ENCODE peak calls at places on chromosome 19, in seven cellular contexts. S, F, K, C, Z, M and G are unnamed samples.

GRCh38 chr19:16330368-16330801 is 5.8 kb downstream of the KLF2 start:
- DNase-seq in S (no peak), F (no peak), K (peak; percentile 27), C (no peak), Z (peak; percentile 83), M (peak; percentile 90), G (peak; percentile 90)

GRCh38 chr19:35869327-35870123 is 1.2 kb downstream of the APLP1 start:
- DNase-seq in S (peak; percentile 97), F (peak; percentile 82), K (peak; percentile 96), C (peak; percentile 97), Z (peak; percentile 95), M (peak; percentile 77), G (peak; percentile 61)

GRCh38 chr19:33988601-33989000 is 183.7 kb upstream of the LSM14A start:
- DNase-seq in S (no peak), F (no peak), K (peak; percentile 74), C (no peak), Z (peak; percentile 4), M (no peak), G (peak; percentile 1)

GRCh38 chr19:10173527-10173926 is 21.2 kb downstream of the DNMT1 start:
- DNase-seq in S (no peak), F (no peak), K (no peak), C (no peak), Z (peak; percentile 55), M (peak; percentile 12), G (peak; percentile 50)

GRCh38 chr19:17184381-17184841 is 30.7 kb upstream of the USE1 start:
- DNase-seq in S (no peak), F (no peak), K (no peak), C (no peak), Z (no peak), M (peak; percentile 39), G (peak; percentile 7)

GRCh38 chr19:15577184-15577771 is 37.7 kb upstream of the CYP4F8 start:
- DNase-seq in S (no peak), F (no peak), K (no peak), C (no peak), Z (no peak), M (no peak), G (no peak)

GRCh38 chr19:15426485-15427349 is 7.9 kb upstream of the AKAP8L start:
- DNase-seq in S (no peak), F (no peak), K (peak; percentile 11), C (no peak), Z (no peak), M (no peak), G (no peak)

GRCh38 chr19:10283786-10284540 is 2.8 kb upstream of the ICAM4 start:
- DNase-seq in S (no peak), F (no peak), K (no peak), C (no peak), Z (no peak), M (no peak), G (no peak)

GRCh38 chr19:48726573-48726972 is 7.0 kb upstream of the MAMSTR start:
- DNase-seq in S (no peak), F (no peak), K (no peak), C (no peak), Z (no peak), M (no peak), G (no peak)

GRCh38 chr19:49116544-49116943 is 2.4 kb downstream of the LIN7B start:
- DNase-seq in S (no peak), F (no peak), K (no peak), C (no peak), Z (no peak), M (no peak), G (no peak)

GRCh38 chr19:14554382-14554812 is 17.5 kb downstream of the NDUFB7 start:
- DNase-seq in S (no peak), F (no peak), K (peak; percentile 51), C (peak; percentile 53), Z (peak; percentile 39), M (no peak), G (no peak)

GRCh38 chr19:28018499-28018898 is 1194.5 kb downstream of the UQCRFS1 start:
- DNase-seq in S (no peak), F (no peak), K (no peak), C (no peak), Z (no peak), M (no peak), G (no peak)

GRCh38 chr19:43739836-43740235 is 14.9 kb downstream of the SMG9 start:
- DNase-seq in S (no peak), F (no peak), K (no peak), C (no peak), Z (peak; percentile 64), M (no peak), G (no peak)

GRCh38 chr19:48258350-48258749 is 2.6 kb upstream of the CARD8 start:
- DNase-seq in S (no peak), F (no peak), K (no peak), C (no peak), Z (no peak), M (peak; percentile 59), G (no peak)

GRCh38 chr19:11405846-11406643 is 13.1 kb downstream of the RGL3 start:
- DNase-seq in S (no peak), F (no peak), K (peak; percentile 62), C (peak; percentile 79), Z (no peak), M (no peak), G (no peak)

GRCh38 chr19:43430142-43430710 is 15.5 kb downstream of the TEX101 start:
- DNase-seq in S (no peak), F (no peak), K (peak; percentile 40), C (peak; percentile 51), Z (no peak), M (no peak), G (no peak)

GRCh38 chr19:13956365-13956744 is 4.0 kb downstream of the DCAF15 start:
- DNase-seq in S (no peak), F (no peak), K (no peak), C (no peak), Z (no peak), M (no peak), G (no peak)

GRCh38 chr19:38024991-38025716 is 118.1 kb downstream of the SIPA1L3 start:
- DNase-seq in S (no peak), F (no peak), K (peak; percentile 70), C (peak; percentile 83), Z (no peak), M (no peak), G (no peak)

DNA sequence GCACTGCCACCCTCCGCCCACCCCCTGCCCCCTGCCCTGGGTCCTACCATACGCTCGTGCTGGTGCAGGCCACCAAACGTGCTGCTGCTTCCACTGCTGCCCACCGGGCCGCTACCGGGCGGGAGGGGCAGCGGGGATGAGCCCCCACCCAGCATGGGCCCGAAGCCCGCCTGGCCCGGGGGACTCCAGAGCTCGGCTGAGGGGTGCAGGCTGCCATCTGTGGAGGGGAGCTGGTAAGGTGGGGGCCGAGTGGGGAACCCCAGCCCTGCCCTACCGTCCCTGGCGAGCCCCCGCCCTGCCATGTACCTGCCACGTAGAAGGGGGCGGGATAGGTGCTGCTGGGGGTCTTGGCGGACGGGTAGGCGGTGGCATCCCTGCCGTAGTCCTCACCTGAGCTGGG is 16.7 kb upstream of the UQCR11 start:
- DNase-seq in S (no peak), F (no peak), K (no peak), C (no peak), Z (no peak), M (no peak), G (no peak)
- H3K4ac ChIP-seq in S (no peak overlapping the region), F (no peak overlapping the region), K (no peak overlapping the region), C (no peak overlapping the region), Z (no peak overlapping the region), M (no peak overlapping the region), G (no peak overlapping the region)

DNA sequence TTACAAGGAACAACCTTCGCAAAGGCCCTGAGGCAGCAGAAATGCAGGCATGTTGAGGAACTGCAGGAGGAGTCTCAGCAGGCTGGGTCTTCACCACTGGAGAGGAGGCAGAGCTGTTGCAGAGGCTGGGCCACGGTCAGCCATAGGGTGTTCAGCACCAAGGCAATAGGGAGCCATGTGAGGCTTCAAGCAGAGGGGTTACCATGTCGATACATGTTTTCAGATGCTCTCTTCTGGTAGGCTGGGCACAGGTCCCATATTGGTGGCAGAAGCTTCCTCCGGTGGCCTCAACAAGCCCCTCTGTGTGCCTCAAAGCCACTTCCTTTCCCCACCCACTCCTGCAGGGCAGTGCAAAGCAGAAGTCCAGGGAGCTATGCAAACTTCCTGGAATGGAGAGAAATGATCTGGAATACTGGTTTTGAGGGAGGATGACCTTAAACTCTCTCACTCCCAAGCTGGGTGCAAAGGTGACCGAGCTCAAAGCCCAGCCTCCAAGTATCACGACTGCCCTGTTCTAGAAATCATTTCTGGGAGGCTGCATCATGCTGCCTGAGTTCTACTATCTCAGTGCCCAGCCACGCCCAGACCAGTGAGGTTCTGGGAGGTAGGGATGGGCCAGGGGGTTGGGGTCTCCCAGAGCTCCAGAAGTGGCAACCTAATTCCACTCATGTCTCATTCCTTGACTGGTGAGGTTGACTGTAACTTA is at the start of gene FUT6:
- DNase-seq in S (no peak), F (no peak), K (no peak), C (no peak), Z (no peak), M (no peak), G (no peak)
- H3K27ac ChIP-seq in S (no peak within 1 kb of the TSS), F (no peak within 1 kb of the TSS), K (no peak within 1 kb of the TSS), C (no peak within 1 kb of the TSS), Z (no peak within 1 kb of the TSS), M (no peak within 1 kb of the TSS), G (no peak within 1 kb of the TSS)

DNA sequence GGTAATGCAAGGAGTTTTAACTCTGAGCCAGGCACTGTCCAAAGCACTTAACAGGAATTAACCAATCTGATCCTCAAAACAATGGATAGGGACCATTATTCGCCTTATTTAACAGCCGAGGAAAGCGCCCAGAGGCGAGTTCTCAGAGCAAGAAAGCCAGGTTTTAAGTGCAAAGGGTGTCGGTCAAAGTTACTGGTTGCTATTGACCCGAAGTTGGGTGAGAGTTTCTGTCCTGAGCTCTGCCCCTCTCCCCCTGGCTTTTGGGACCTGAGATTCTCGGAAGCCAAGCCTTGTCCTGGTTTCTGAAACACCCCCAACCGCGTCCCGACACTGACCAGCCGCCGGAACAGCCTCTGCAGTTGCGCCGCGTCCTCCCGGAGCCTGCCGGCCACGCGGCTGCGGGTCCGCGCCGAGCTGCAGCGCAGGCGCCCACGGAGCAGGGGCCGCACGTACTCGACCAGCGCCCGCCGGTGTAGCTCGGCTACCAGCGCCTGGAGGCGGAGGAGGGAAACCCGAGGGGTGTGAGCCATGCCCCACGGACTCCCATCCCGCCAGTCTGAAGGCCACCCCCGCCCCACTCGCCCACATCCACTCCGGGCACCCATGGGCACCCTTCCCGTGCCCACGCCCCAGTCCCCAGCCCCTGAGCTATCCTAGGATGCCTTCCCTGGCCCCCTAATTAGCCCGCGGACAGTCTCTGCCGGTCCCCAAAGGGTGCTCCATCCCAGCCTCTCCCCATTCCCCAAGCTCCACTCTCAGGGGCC is 27.8 kb downstream of the EXOC3L2 start:
- DNase-seq in S (no peak), F (no peak), K (no peak), C (no peak), Z (no peak), M (no peak), G (no peak)
- H3K4ac ChIP-seq in S (no peak overlapping the region), F (no peak overlapping the region), K (no peak overlapping the region), C (no peak overlapping the region), Z (no peak overlapping the region), M (no peak overlapping the region), G (no peak overlapping the region)

DNA sequence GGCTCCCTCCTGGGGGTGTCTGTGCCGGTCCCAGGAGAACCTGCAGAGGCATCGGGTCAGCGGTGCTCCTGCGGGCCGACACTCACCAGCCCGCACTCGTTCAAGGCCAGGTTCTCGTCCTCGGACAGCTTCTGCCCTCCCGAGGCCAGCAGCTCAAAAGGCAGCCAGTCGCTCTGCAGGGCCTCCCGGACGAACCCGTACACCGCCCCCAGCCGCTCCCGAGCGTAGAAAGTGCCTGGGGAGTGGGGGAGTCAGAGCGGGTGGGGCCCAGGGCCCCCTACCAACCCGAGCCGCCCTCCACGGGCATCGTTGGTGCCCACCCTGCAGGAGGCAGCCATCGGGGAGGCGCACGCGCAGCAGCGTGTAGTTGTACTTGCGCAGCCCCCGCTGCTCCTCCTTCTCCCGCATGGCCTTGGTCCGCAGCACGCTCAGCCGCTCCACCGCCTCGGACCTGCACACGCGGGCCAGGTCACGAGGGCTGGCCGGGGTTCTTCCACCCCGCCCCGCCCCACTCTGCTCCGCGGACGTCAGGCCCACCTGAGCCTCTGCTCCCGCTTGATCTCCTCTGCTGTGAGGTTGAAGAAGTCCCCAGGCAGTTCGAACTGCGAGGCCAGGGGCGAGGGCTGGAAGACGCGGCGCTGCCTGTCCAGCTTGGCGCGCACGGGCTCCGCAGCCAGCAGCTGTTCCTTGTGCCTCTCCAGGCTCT is 11.5 kb downstream of the UBXN6 start:
- DNase-seq in S (no peak), F (no peak), K (no peak), C (no peak), Z (no peak), M (no peak), G (no peak)
- H3K27ac ChIP-seq in S (no peak overlapping the region), F (no peak overlapping the region), K (no peak overlapping the region), C (no peak overlapping the region), Z (no peak overlapping the region), M (no peak overlapping the region), G (no peak overlapping the region)